ENCODE peak calls at places on chromosomes 13 and 19, in five cellular contexts. One of them, this sample, is unnamed. For H3K9me2, the result is how much of the 10 kb centered on the place peaks cover.

GRCh38 chr19:14000691-14001365 is 5.3 kb downstream of the RFX1 start:
- DNase-seq in MM.1S: no peak
- DNase-seq in GM23248: no peak
- DNase-seq in PC-3: no peak
- DNase-seq in SK-N-SH: no peak
- DNase-seq in this sample: peak

GRCh38 chr19:28504727-28505126 is 708.2 kb downstream of the UQCRFS1 start:
- DNase-seq in MM.1S: no peak
- DNase-seq in GM23248: no peak
- DNase-seq in PC-3: no peak
- DNase-seq in SK-N-SH: no peak
- DNase-seq in this sample: no peak

GRCh38 chr13:79297128-79297527 is 108.9 kb downstream of the RBM26 start:
- DNase-seq in MM.1S: no peak
- DNase-seq in GM23248: no peak
- DNase-seq in PC-3: no peak
- DNase-seq in SK-N-SH: no peak
- DNase-seq in this sample: no peak

GRCh38 chr19:16677060-16677459 is 16.1 kb downstream of the TMEM38A start:
- DNase-seq in MM.1S: no peak
- DNase-seq in GM23248: no peak
- DNase-seq in PC-3: no peak
- DNase-seq in SK-N-SH: no peak
- DNase-seq in this sample: no peak

GRCh38 chr13:32211788-32212187 is 103.4 kb downstream of the ZAR1L start:
- DNase-seq in MM.1S: no peak
- DNase-seq in GM23248: peak
- DNase-seq in PC-3: no peak
- DNase-seq in SK-N-SH: no peak
- DNase-seq in this sample: no peak

GRCh38 chr13:73832203-73832602 is 302.0 kb downstream of the KLF12 start:
- DNase-seq in MM.1S: no peak
- DNase-seq in GM23248: no peak
- DNase-seq in PC-3: peak
- DNase-seq in SK-N-SH: no peak
- DNase-seq in this sample: no peak

GRCh38 chr19:48554385-48555091 is 2.6 kb downstream of the SULT2B1 start:
- DNase-seq in MM.1S: no peak
- DNase-seq in GM23248: no peak
- DNase-seq in PC-3: peak
- DNase-seq in SK-N-SH: no peak
- DNase-seq in this sample: no peak

GRCh38 chr13:85536706-85537105 is 262.5 kb downstream of the SLITRK6 start:
- DNase-seq in MM.1S: no peak
- DNase-seq in GM23248: no peak
- DNase-seq in PC-3: peak
- DNase-seq in SK-N-SH: no peak
- DNase-seq in this sample: no peak

GRCh38 chr19:2888739-2889224 is 11.9 kb upstream of the ZNF57 start:
- DNase-seq in MM.1S: no peak
- DNase-seq in GM23248: peak
- DNase-seq in PC-3: no peak
- DNase-seq in SK-N-SH: no peak
- DNase-seq in this sample: peak

GRCh38 chr19:5116292-5116691 is 147.4 kb downstream of the KDM4B start:
- DNase-seq in MM.1S: no peak
- DNase-seq in GM23248: no peak
- DNase-seq in PC-3: no peak
- DNase-seq in SK-N-SH: no peak
- DNase-seq in this sample: no peak

GRCh38 chr13:61905054-61905453 is 489.4 kb upstream of the PCDH20 start:
- DNase-seq in MM.1S: no peak
- DNase-seq in GM23248: no peak
- DNase-seq in PC-3: no peak
- DNase-seq in SK-N-SH: no peak
- DNase-seq in this sample: no peak

GRCh38 chr13:30744056-30744684 is 8.8 kb downstream of the ALOX5AP start:
- DNase-seq in MM.1S: peak
- DNase-seq in GM23248: peak
- DNase-seq in PC-3: peak
- DNase-seq in SK-N-SH: no peak
- DNase-seq in this sample: peak

GRCh38 chr19:35429698-35430097 is 18.4 kb upstream of the FFAR2 start:
- DNase-seq in MM.1S: no peak
- DNase-seq in GM23248: no peak
- DNase-seq in PC-3: no peak
- DNase-seq in SK-N-SH: no peak
- DNase-seq in this sample: no peak

GRCh38 chr13:28527629-28528028 is 32.7 kb upstream of the FLT1 start:
- DNase-seq in MM.1S: no peak
- DNase-seq in GM23248: no peak
- DNase-seq in PC-3: no peak
- DNase-seq in SK-N-SH: no peak
- DNase-seq in this sample: peak

GRCh38 chr13:102400619-102401125 is 1.2 kb downstream of the FGF14 start:
- DNase-seq in MM.1S: no peak
- DNase-seq in GM23248: peak
- DNase-seq in PC-3: no peak
- DNase-seq in SK-N-SH: peak
- DNase-seq in this sample: no peak

GRCh38 chr13:110989331-110989730 is 74.5 kb upstream of the ANKRD10 start:
- DNase-seq in MM.1S: no peak
- DNase-seq in GM23248: peak
- DNase-seq in PC-3: no peak
- DNase-seq in SK-N-SH: no peak
- DNase-seq in this sample: no peak

GRCh38 chr13:74571811-74572210 is 437.6 kb upstream of the KLF12 start:
- DNase-seq in MM.1S: no peak
- DNase-seq in GM23248: no peak
- DNase-seq in PC-3: no peak
- DNase-seq in SK-N-SH: no peak
- DNase-seq in this sample: no peak

GRCh38 chr13:76683168-76683567 is 203.0 kb downstream of the KCTD12 start:
- DNase-seq in MM.1S: no peak
- DNase-seq in GM23248: no peak
- DNase-seq in PC-3: no peak
- DNase-seq in SK-N-SH: no peak
- DNase-seq in this sample: no peak

GRCh38 chr19:1433119-1434039 is 4.8 kb upstream of the RPS15 start:
- DNase-seq in MM.1S: no peak
- DNase-seq in GM23248: no peak
- DNase-seq in PC-3: no peak
- DNase-seq in SK-N-SH: no peak
- DNase-seq in this sample: no peak

GRCh38 chr19:1434577-1435060 is 3.6 kb upstream of the RPS15 start:
- DNase-seq in MM.1S: no peak
- DNase-seq in GM23248: no peak
- DNase-seq in PC-3: no peak
- DNase-seq in SK-N-SH: no peak
- DNase-seq in this sample: no peak

GRCh38 chr19:1431759-1432506 is 6.3 kb upstream of the RPS15 start:
- DNase-seq in MM.1S: no peak
- DNase-seq in GM23248: no peak
- DNase-seq in PC-3: no peak
- DNase-seq in SK-N-SH: no peak
- DNase-seq in this sample: no peak

GRCh38 chr19:1434040-1434366 is 4.2 kb upstream of the RPS15 start:
- DNase-seq in MM.1S: no peak
- DNase-seq in GM23248: no peak
- DNase-seq in PC-3: no peak
- DNase-seq in SK-N-SH: no peak
- DNase-seq in this sample: no peak

GRCh38 chr19:1432507-1432887 is 5.7 kb upstream of the RPS15 start:
- DNase-seq in MM.1S: no peak
- DNase-seq in GM23248: no peak
- DNase-seq in PC-3: no peak
- DNase-seq in SK-N-SH: no peak
- DNase-seq in this sample: no peak
- H3K9me2 ChIP-seq in MM.1S: under half
- H3K9me2 ChIP-seq in GM23248: under half
- H3K9me2 ChIP-seq in PC-3: under half
- H3K9me2 ChIP-seq in SK-N-SH: under half
- H3K9me2 ChIP-seq in this sample: under half

DNA sequence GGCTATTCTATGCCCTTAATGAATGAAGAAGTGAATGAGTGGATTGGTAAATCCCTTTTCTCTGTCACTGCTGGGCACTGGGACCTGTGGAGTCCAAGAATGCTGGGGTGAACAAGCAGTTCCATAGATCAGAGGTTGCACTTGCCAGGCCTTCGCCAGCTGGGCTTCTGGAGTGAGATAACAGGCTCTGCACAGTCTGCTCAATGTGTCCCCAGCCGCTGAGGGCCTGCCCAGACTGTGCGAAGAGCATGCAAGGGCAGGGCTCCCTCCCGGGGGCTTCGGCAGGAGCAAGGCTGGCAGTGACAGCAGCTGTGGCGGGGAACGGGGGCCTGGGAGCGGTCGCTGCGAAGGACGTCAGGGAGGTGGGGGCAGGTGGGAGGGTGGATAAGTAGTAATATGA is 51.3 kb downstream of the ZNF536 start:
- DNase-seq in MM.1S: no peak
- DNase-seq in GM23248: no peak
- DNase-seq in PC-3: no peak
- DNase-seq in SK-N-SH: peak
- DNase-seq in this sample: no peak
- TF ChIP-seq EZH2phosphoT487 in MM.1S: no peak
- TF ChIP-seq EZH2phosphoT487 in GM23248: no peak
- TF ChIP-seq EZH2phosphoT487 in PC-3: no peak
- TF ChIP-seq EZH2phosphoT487 in SK-N-SH: no peak
- TF ChIP-seq EZH2phosphoT487 in this sample: no peak

DNA sequence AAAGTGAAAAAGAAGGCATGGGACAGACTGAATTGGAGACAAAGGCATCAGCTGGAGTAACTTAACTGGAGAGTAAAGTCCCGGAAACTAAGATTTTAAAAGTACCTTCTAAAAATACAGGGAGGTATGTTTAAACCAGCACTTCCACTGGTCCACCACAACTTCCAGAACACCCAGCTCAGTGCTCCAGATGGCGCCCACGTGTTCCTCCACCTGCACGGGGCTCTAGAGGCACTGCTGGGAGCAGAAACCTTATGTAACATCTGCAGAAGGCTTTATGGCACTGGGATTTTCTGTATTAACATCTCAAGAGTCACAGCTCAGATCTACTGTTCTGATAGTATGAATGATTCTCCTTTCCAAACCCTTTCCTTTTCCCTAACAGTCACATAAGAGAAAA is 252.1 kb downstream of the DCLK1 start:
- DNase-seq in MM.1S: peak
- DNase-seq in GM23248: no peak
- DNase-seq in PC-3: no peak
- DNase-seq in SK-N-SH: no peak
- DNase-seq in this sample: no peak
- H3K9me2 ChIP-seq in MM.1S: under half
- H3K9me2 ChIP-seq in GM23248: under half
- H3K9me2 ChIP-seq in PC-3: under half
- H3K9me2 ChIP-seq in SK-N-SH: under half
- H3K9me2 ChIP-seq in this sample: under half

GRCh38 chr19:51019544-51019925 is at the start of gene KLK10:
- DNase-seq in MM.1S: no peak
- DNase-seq in GM23248: no peak
- DNase-seq in PC-3: no peak
- DNase-seq in SK-N-SH: no peak
- DNase-seq in this sample: no peak
- TF ChIP-seq EZH2phosphoT487 in MM.1S: no peak
- TF ChIP-seq EZH2phosphoT487 in GM23248: no peak
- TF ChIP-seq EZH2phosphoT487 in PC-3: no peak
- TF ChIP-seq EZH2phosphoT487 in SK-N-SH: no peak
- TF ChIP-seq EZH2phosphoT487 in this sample: no peak

DNA sequence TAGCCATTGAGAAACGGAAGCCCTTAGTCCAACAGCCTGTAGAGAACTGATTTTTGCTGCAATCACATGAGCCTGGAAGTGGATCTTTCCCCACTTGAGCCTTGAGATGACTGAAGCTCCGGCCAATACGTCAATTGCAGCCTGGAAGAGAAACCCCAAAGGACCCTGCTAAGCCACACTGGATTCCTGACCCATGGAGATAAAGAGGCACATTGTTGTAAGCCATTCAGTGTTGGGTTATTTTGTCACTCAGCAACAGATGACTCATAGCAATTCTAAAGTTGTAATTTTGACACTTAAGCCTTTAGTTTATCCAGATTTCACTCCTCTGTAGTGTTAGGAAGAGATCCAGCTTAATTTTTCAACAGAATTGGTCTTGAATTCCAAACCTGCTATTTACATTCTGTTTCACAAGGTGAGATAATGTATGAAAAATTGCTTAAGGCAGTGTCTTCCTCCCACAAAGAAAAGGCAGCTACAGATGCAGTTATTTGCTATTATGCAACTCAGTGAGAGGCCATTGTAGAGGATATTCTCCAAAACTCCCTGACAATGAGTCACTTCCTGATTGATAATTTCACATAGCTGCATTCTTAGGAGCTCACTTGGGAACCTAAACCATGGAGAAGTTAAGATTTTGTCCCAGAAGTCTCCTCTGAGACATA is 59.4 kb upstream of the TSHZ3 start:
- DNase-seq in MM.1S: no peak
- DNase-seq in GM23248: peak
- DNase-seq in PC-3: peak
- DNase-seq in SK-N-SH: no peak
- DNase-seq in this sample: no peak
- H3K9me2 ChIP-seq in MM.1S: under half
- H3K9me2 ChIP-seq in GM23248: under half
- H3K9me2 ChIP-seq in PC-3: under half
- H3K9me2 ChIP-seq in SK-N-SH: under half
- H3K9me2 ChIP-seq in this sample: under half

DNA sequence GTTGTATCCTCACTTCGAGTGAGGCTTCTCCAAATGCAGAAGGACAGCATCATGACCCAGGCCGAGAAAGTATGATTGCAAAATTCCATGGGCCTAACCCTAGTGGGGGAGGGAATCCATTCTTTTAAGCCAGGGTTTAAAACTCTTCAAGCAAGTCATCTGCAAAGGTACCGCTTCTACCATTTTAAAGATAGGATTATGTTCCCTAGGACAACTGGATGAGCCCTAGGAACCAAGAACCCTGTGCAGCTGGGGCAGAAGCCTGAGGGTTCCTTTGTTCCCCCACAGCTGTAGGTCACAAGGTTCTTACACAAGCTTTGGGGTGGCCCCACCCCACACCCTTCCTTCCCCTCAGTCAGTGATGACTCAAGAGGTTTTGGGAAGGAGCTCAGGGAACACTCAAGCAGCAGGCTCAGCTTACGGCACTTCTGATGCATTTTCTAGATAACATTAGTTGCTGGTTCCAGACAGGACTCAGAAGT is 13.5 kb downstream of the ARL11 start:
- DNase-seq in MM.1S: no peak
- DNase-seq in GM23248: peak
- DNase-seq in PC-3: peak
- DNase-seq in SK-N-SH: no peak
- DNase-seq in this sample: no peak
- TF ChIP-seq EZH2phosphoT487 in MM.1S: no peak
- TF ChIP-seq EZH2phosphoT487 in GM23248: no peak
- TF ChIP-seq EZH2phosphoT487 in PC-3: no peak
- TF ChIP-seq EZH2phosphoT487 in SK-N-SH: no peak
- TF ChIP-seq EZH2phosphoT487 in this sample: no peak

GRCh38 chr19:51698296-51698695 is 5.2 kb downstream of the SPACA6 start:
- DNase-seq in MM.1S: no peak
- DNase-seq in GM23248: peak
- DNase-seq in PC-3: no peak
- DNase-seq in SK-N-SH: peak
- DNase-seq in this sample: no peak
- H3K9me2 ChIP-seq in MM.1S: under half
- H3K9me2 ChIP-seq in GM23248: under half
- H3K9me2 ChIP-seq in PC-3: under half
- H3K9me2 ChIP-seq in SK-N-SH: under half
- H3K9me2 ChIP-seq in this sample: under half

This sample was measured in OCI-LY7.